ENCODE peak calls at places on chromosomes 2 and 18, in eight cellular contexts. One of them, this sample, is unnamed.

GRCh38 chr2:43358688-43359201 is 132.3 kb upstream of the ZFP36L2 start:
- DNase-seq in AG08396: no peak
- DNase-seq in non-pigmented ciliary epithelial cell: no peak
- DNase-seq in NAMALWA: no peak
- DNase-seq in NCI-H2029 treated with DMSO at 0.1 percent for 48 hours: no peak
- DNase-seq in activated B cell treated with CpG ODN at 0.5 μM for 24 hours: no peak
- DNase-seq in NCI-H510A treated with DMSO at 0.1 percent for 48 hours: peak
- DNase-seq in NCI-H1092: no peak
- DNase-seq in this sample: no peak

GRCh38 chr2:30276455-30276911 is 45.1 kb downstream of the LBH start:
- DNase-seq in AG08396: no peak
- DNase-seq in non-pigmented ciliary epithelial cell: no peak
- DNase-seq in NAMALWA: no peak
- DNase-seq in NCI-H2029 treated with DMSO at 0.1 percent for 48 hours: no peak
- DNase-seq in activated B cell treated with CpG ODN at 0.5 μM for 24 hours: peak
- DNase-seq in NCI-H510A treated with DMSO at 0.1 percent for 48 hours: no peak
- DNase-seq in NCI-H1092: no peak
- DNase-seq in this sample: no peak

GRCh38 chr2:222303828-222304736 is 5.3 kb upstream of the PAX3 start:
- DNase-seq in AG08396: no peak
- DNase-seq in non-pigmented ciliary epithelial cell: no peak
- DNase-seq in NAMALWA: no peak
- DNase-seq in NCI-H2029 treated with DMSO at 0.1 percent for 48 hours: no peak
- DNase-seq in activated B cell treated with CpG ODN at 0.5 μM for 24 hours: no peak
- DNase-seq in NCI-H510A treated with DMSO at 0.1 percent for 48 hours: no peak
- DNase-seq in NCI-H1092: no peak
- DNase-seq in this sample: no peak

GRCh38 chr18:49566217-49566616 is 4.4 kb downstream of the LIPG start:
- DNase-seq in AG08396: no peak
- DNase-seq in non-pigmented ciliary epithelial cell: no peak
- DNase-seq in NAMALWA: no peak
- DNase-seq in NCI-H2029 treated with DMSO at 0.1 percent for 48 hours: no peak
- DNase-seq in activated B cell treated with CpG ODN at 0.5 μM for 24 hours: no peak
- DNase-seq in NCI-H510A treated with DMSO at 0.1 percent for 48 hours: no peak
- DNase-seq in NCI-H1092: no peak
- DNase-seq in this sample: no peak

GRCh38 chr2:147829106-147829505 is 15.7 kb upstream of the ACVR2A start:
- DNase-seq in AG08396: peak
- DNase-seq in non-pigmented ciliary epithelial cell: peak
- DNase-seq in NAMALWA: peak
- DNase-seq in NCI-H2029 treated with DMSO at 0.1 percent for 48 hours: no peak
- DNase-seq in activated B cell treated with CpG ODN at 0.5 μM for 24 hours: no peak
- DNase-seq in NCI-H510A treated with DMSO at 0.1 percent for 48 hours: no peak
- DNase-seq in NCI-H1092: no peak
- DNase-seq in this sample: no peak

GRCh38 chr2:162074579-162074922 is 536 bp upstream of the DPP4 start:
- DNase-seq in AG08396: no peak
- DNase-seq in non-pigmented ciliary epithelial cell: no peak
- DNase-seq in NAMALWA: no peak
- DNase-seq in NCI-H2029 treated with DMSO at 0.1 percent for 48 hours: no peak
- DNase-seq in activated B cell treated with CpG ODN at 0.5 μM for 24 hours: no peak
- DNase-seq in NCI-H510A treated with DMSO at 0.1 percent for 48 hours: peak
- DNase-seq in NCI-H1092: no peak
- DNase-seq in this sample: no peak

GRCh38 chr2:149487189-149487588 is 100.4 kb downstream of the MMADHC start:
- DNase-seq in AG08396: no peak
- DNase-seq in non-pigmented ciliary epithelial cell: no peak
- DNase-seq in NAMALWA: no peak
- DNase-seq in NCI-H2029 treated with DMSO at 0.1 percent for 48 hours: no peak
- DNase-seq in activated B cell treated with CpG ODN at 0.5 μM for 24 hours: no peak
- DNase-seq in NCI-H510A treated with DMSO at 0.1 percent for 48 hours: no peak
- DNase-seq in NCI-H1092: no peak
- DNase-seq in this sample: no peak

GRCh38 chr2:238158807-238159539 is at the start of gene ERFE:
- DNase-seq in AG08396: peak
- DNase-seq in non-pigmented ciliary epithelial cell: no peak
- DNase-seq in NAMALWA: peak
- DNase-seq in NCI-H2029 treated with DMSO at 0.1 percent for 48 hours: no peak
- DNase-seq in activated B cell treated with CpG ODN at 0.5 μM for 24 hours: peak
- DNase-seq in NCI-H510A treated with DMSO at 0.1 percent for 48 hours: peak
- DNase-seq in NCI-H1092: no peak
- DNase-seq in this sample: peak

GRCh38 chr2:233801357-233802131 is 23.4 kb downstream of the MROH2A start:
- DNase-seq in AG08396: no peak
- DNase-seq in non-pigmented ciliary epithelial cell: peak
- DNase-seq in NAMALWA: peak
- DNase-seq in NCI-H2029 treated with DMSO at 0.1 percent for 48 hours: no peak
- DNase-seq in activated B cell treated with CpG ODN at 0.5 μM for 24 hours: no peak
- DNase-seq in NCI-H510A treated with DMSO at 0.1 percent for 48 hours: no peak
- DNase-seq in NCI-H1092: no peak
- DNase-seq in this sample: no peak

GRCh38 chr2:167626301-167626700 is 621.1 kb downstream of the STK39 start:
- DNase-seq in AG08396: no peak
- DNase-seq in non-pigmented ciliary epithelial cell: no peak
- DNase-seq in NAMALWA: no peak
- DNase-seq in NCI-H2029 treated with DMSO at 0.1 percent for 48 hours: no peak
- DNase-seq in activated B cell treated with CpG ODN at 0.5 μM for 24 hours: no peak
- DNase-seq in NCI-H510A treated with DMSO at 0.1 percent for 48 hours: no peak
- DNase-seq in NCI-H1092: no peak
- DNase-seq in this sample: no peak

GRCh38 chr18:11096411-11096810 is 53.0 kb downstream of the PIEZO2 start:
- DNase-seq in AG08396: no peak
- DNase-seq in non-pigmented ciliary epithelial cell: no peak
- DNase-seq in NAMALWA: no peak
- DNase-seq in NCI-H2029 treated with DMSO at 0.1 percent for 48 hours: no peak
- DNase-seq in activated B cell treated with CpG ODN at 0.5 μM for 24 hours: no peak
- DNase-seq in NCI-H510A treated with DMSO at 0.1 percent for 48 hours: no peak
- DNase-seq in NCI-H1092: no peak
- DNase-seq in this sample: no peak

GRCh38 chr2:19403785-19404184 is 45.4 kb upstream of the OSR1 start:
- DNase-seq in AG08396: no peak
- DNase-seq in non-pigmented ciliary epithelial cell: no peak
- DNase-seq in NAMALWA: no peak
- DNase-seq in NCI-H2029 treated with DMSO at 0.1 percent for 48 hours: no peak
- DNase-seq in activated B cell treated with CpG ODN at 0.5 μM for 24 hours: no peak
- DNase-seq in NCI-H510A treated with DMSO at 0.1 percent for 48 hours: no peak
- DNase-seq in NCI-H1092: no peak
- DNase-seq in this sample: no peak

GRCh38 chr18:7467708-7468466 is 99.2 kb upstream of the PTPRM start:
- DNase-seq in AG08396: no peak
- DNase-seq in non-pigmented ciliary epithelial cell: no peak
- DNase-seq in NAMALWA: no peak
- DNase-seq in NCI-H2029 treated with DMSO at 0.1 percent for 48 hours: peak
- DNase-seq in activated B cell treated with CpG ODN at 0.5 μM for 24 hours: no peak
- DNase-seq in NCI-H510A treated with DMSO at 0.1 percent for 48 hours: peak
- DNase-seq in NCI-H1092: no peak
- DNase-seq in this sample: no peak

GRCh38 chr2:15667579-15668556 is 76.2 kb downstream of the DDX1 start:
- DNase-seq in AG08396: no peak
- DNase-seq in non-pigmented ciliary epithelial cell: no peak
- DNase-seq in NAMALWA: no peak
- DNase-seq in NCI-H2029 treated with DMSO at 0.1 percent for 48 hours: no peak
- DNase-seq in activated B cell treated with CpG ODN at 0.5 μM for 24 hours: no peak
- DNase-seq in NCI-H510A treated with DMSO at 0.1 percent for 48 hours: no peak
- DNase-seq in NCI-H1092: no peak
- DNase-seq in this sample: no peak

GRCh38 chr2:97758131-97758705 is 44.8 kb downstream of the ZAP70 start:
- DNase-seq in AG08396: no peak
- DNase-seq in non-pigmented ciliary epithelial cell: no peak
- DNase-seq in NAMALWA: no peak
- DNase-seq in NCI-H2029 treated with DMSO at 0.1 percent for 48 hours: no peak
- DNase-seq in activated B cell treated with CpG ODN at 0.5 μM for 24 hours: no peak
- DNase-seq in NCI-H510A treated with DMSO at 0.1 percent for 48 hours: no peak
- DNase-seq in NCI-H1092: no peak
- DNase-seq in this sample: no peak

GRCh38 chr2:225274751-225275150 is 124.8 kb upstream of the NYAP2 start:
- DNase-seq in AG08396: no peak
- DNase-seq in non-pigmented ciliary epithelial cell: no peak
- DNase-seq in NAMALWA: peak
- DNase-seq in NCI-H2029 treated with DMSO at 0.1 percent for 48 hours: peak
- DNase-seq in activated B cell treated with CpG ODN at 0.5 μM for 24 hours: no peak
- DNase-seq in NCI-H510A treated with DMSO at 0.1 percent for 48 hours: peak
- DNase-seq in NCI-H1092: peak
- DNase-seq in this sample: no peak

GRCh38 chr2:189880963-189881362 is 96.7 kb downstream of the PMS1 start:
- DNase-seq in AG08396: no peak
- DNase-seq in non-pigmented ciliary epithelial cell: no peak
- DNase-seq in NAMALWA: no peak
- DNase-seq in NCI-H2029 treated with DMSO at 0.1 percent for 48 hours: no peak
- DNase-seq in activated B cell treated with CpG ODN at 0.5 μM for 24 hours: no peak
- DNase-seq in NCI-H510A treated with DMSO at 0.1 percent for 48 hours: no peak
- DNase-seq in NCI-H1092: no peak
- DNase-seq in this sample: no peak

GRCh38 chr18:44700652-44701051 is 20.0 kb downstream of the SETBP1 start:
- DNase-seq in AG08396: no peak
- DNase-seq in non-pigmented ciliary epithelial cell: no peak
- DNase-seq in NAMALWA: peak
- DNase-seq in NCI-H2029 treated with DMSO at 0.1 percent for 48 hours: no peak
- DNase-seq in activated B cell treated with CpG ODN at 0.5 μM for 24 hours: no peak
- DNase-seq in NCI-H510A treated with DMSO at 0.1 percent for 48 hours: no peak
- DNase-seq in NCI-H1092: no peak
- DNase-seq in this sample: no peak

GRCh38 chr18:70377317-70377799 is 88.5 kb downstream of the SOCS6 start:
- DNase-seq in AG08396: no peak
- DNase-seq in non-pigmented ciliary epithelial cell: no peak
- DNase-seq in NAMALWA: no peak
- DNase-seq in NCI-H2029 treated with DMSO at 0.1 percent for 48 hours: no peak
- DNase-seq in activated B cell treated with CpG ODN at 0.5 μM for 24 hours: no peak
- DNase-seq in NCI-H510A treated with DMSO at 0.1 percent for 48 hours: no peak
- DNase-seq in NCI-H1092: no peak
- DNase-seq in this sample: no peak

GRCh38 chr2:138744709-138745108 is 35.5 kb downstream of the NXPH2 start:
- DNase-seq in AG08396: no peak
- DNase-seq in non-pigmented ciliary epithelial cell: no peak
- DNase-seq in NAMALWA: peak
- DNase-seq in NCI-H2029 treated with DMSO at 0.1 percent for 48 hours: no peak
- DNase-seq in activated B cell treated with CpG ODN at 0.5 μM for 24 hours: no peak
- DNase-seq in NCI-H510A treated with DMSO at 0.1 percent for 48 hours: peak
- DNase-seq in NCI-H1092: no peak
- DNase-seq in this sample: no peak

GRCh38 chr2:179440642-179441251 is 176.1 kb upstream of the SESTD1 start:
- DNase-seq in AG08396: no peak
- DNase-seq in non-pigmented ciliary epithelial cell: no peak
- DNase-seq in NAMALWA: peak
- DNase-seq in NCI-H2029 treated with DMSO at 0.1 percent for 48 hours: peak
- DNase-seq in activated B cell treated with CpG ODN at 0.5 μM for 24 hours: no peak
- DNase-seq in NCI-H510A treated with DMSO at 0.1 percent for 48 hours: peak
- DNase-seq in NCI-H1092: peak
- DNase-seq in this sample: no peak

GRCh38 chr2:59383473-59383872 is 1142.3 kb upstream of the FANCL start:
- DNase-seq in AG08396: no peak
- DNase-seq in non-pigmented ciliary epithelial cell: no peak
- DNase-seq in NAMALWA: no peak
- DNase-seq in NCI-H2029 treated with DMSO at 0.1 percent for 48 hours: peak
- DNase-seq in activated B cell treated with CpG ODN at 0.5 μM for 24 hours: no peak
- DNase-seq in NCI-H510A treated with DMSO at 0.1 percent for 48 hours: peak
- DNase-seq in NCI-H1092: peak
- DNase-seq in this sample: no peak

GRCh38 chr2:58667137-58667774 is 426.1 kb upstream of the FANCL start:
- DNase-seq in AG08396: no peak
- DNase-seq in non-pigmented ciliary epithelial cell: no peak
- DNase-seq in NAMALWA: no peak
- DNase-seq in NCI-H2029 treated with DMSO at 0.1 percent for 48 hours: no peak
- DNase-seq in activated B cell treated with CpG ODN at 0.5 μM for 24 hours: no peak
- DNase-seq in NCI-H510A treated with DMSO at 0.1 percent for 48 hours: no peak
- DNase-seq in NCI-H1092: no peak
- DNase-seq in this sample: no peak

GRCh38 chr2:171822520-171823297 is 71.3 kb downstream of the SLC25A12 start:
- DNase-seq in AG08396: no peak
- DNase-seq in non-pigmented ciliary epithelial cell: no peak
- DNase-seq in NAMALWA: no peak
- DNase-seq in NCI-H2029 treated with DMSO at 0.1 percent for 48 hours: no peak
- DNase-seq in activated B cell treated with CpG ODN at 0.5 μM for 24 hours: no peak
- DNase-seq in NCI-H510A treated with DMSO at 0.1 percent for 48 hours: no peak
- DNase-seq in NCI-H1092: no peak
- DNase-seq in this sample: no peak

GRCh38 chr2:187986392-187987105 is 305.1 kb upstream of the GULP1 start:
- DNase-seq in AG08396: no peak
- DNase-seq in non-pigmented ciliary epithelial cell: peak
- DNase-seq in NAMALWA: no peak
- DNase-seq in NCI-H2029 treated with DMSO at 0.1 percent for 48 hours: no peak
- DNase-seq in activated B cell treated with CpG ODN at 0.5 μM for 24 hours: no peak
- DNase-seq in NCI-H510A treated with DMSO at 0.1 percent for 48 hours: peak
- DNase-seq in NCI-H1092: no peak
- DNase-seq in this sample: no peak

GRCh38 chr2:101395545-101396351 is 8.4 kb upstream of the CREG2 start:
- DNase-seq in AG08396: no peak
- DNase-seq in non-pigmented ciliary epithelial cell: no peak
- DNase-seq in NAMALWA: no peak
- DNase-seq in NCI-H2029 treated with DMSO at 0.1 percent for 48 hours: no peak
- DNase-seq in activated B cell treated with CpG ODN at 0.5 μM for 24 hours: no peak
- DNase-seq in NCI-H510A treated with DMSO at 0.1 percent for 48 hours: no peak
- DNase-seq in NCI-H1092: no peak
- DNase-seq in this sample: no peak

GRCh38 chr2:55718165-55719008 is 24.7 kb upstream of the PNPT1 start:
- DNase-seq in AG08396: peak
- DNase-seq in non-pigmented ciliary epithelial cell: no peak
- DNase-seq in NAMALWA: peak
- DNase-seq in NCI-H2029 treated with DMSO at 0.1 percent for 48 hours: peak
- DNase-seq in activated B cell treated with CpG ODN at 0.5 μM for 24 hours: no peak
- DNase-seq in NCI-H510A treated with DMSO at 0.1 percent for 48 hours: peak
- DNase-seq in NCI-H1092: peak
- DNase-seq in this sample: peak

GRCh38 chr2:237124820-237125219 is 39.1 kb downstream of the COPS8 start:
- DNase-seq in AG08396: no peak
- DNase-seq in non-pigmented ciliary epithelial cell: no peak
- DNase-seq in NAMALWA: no peak
- DNase-seq in NCI-H2029 treated with DMSO at 0.1 percent for 48 hours: no peak
- DNase-seq in activated B cell treated with CpG ODN at 0.5 μM for 24 hours: no peak
- DNase-seq in NCI-H510A treated with DMSO at 0.1 percent for 48 hours: no peak
- DNase-seq in NCI-H1092: no peak
- DNase-seq in this sample: no peak

GRCh38 chr18:58922995-58923394 is 58.3 kb downstream of the ZNF532 start:
- DNase-seq in AG08396: no peak
- DNase-seq in non-pigmented ciliary epithelial cell: no peak
- DNase-seq in NAMALWA: no peak
- DNase-seq in NCI-H2029 treated with DMSO at 0.1 percent for 48 hours: no peak
- DNase-seq in activated B cell treated with CpG ODN at 0.5 μM for 24 hours: no peak
- DNase-seq in NCI-H510A treated with DMSO at 0.1 percent for 48 hours: no peak
- DNase-seq in NCI-H1092: no peak
- DNase-seq in this sample: no peak

GRCh38 chr2:239910851-239911629 is 114.1 kb downstream of the NDUFA10 start:
- DNase-seq in AG08396: no peak
- DNase-seq in non-pigmented ciliary epithelial cell: no peak
- DNase-seq in NAMALWA: no peak
- DNase-seq in NCI-H2029 treated with DMSO at 0.1 percent for 48 hours: no peak
- DNase-seq in activated B cell treated with CpG ODN at 0.5 μM for 24 hours: no peak
- DNase-seq in NCI-H510A treated with DMSO at 0.1 percent for 48 hours: no peak
- DNase-seq in NCI-H1092: no peak
- DNase-seq in this sample: no peak

GRCh38 chr2:101792208-101792607 is 94.7 kb downstream of the MAP4K4 start:
- DNase-seq in AG08396: no peak
- DNase-seq in non-pigmented ciliary epithelial cell: no peak
- DNase-seq in NAMALWA: no peak
- DNase-seq in NCI-H2029 treated with DMSO at 0.1 percent for 48 hours: no peak
- DNase-seq in activated B cell treated with CpG ODN at 0.5 μM for 24 hours: no peak
- DNase-seq in NCI-H510A treated with DMSO at 0.1 percent for 48 hours: no peak
- DNase-seq in NCI-H1092: no peak
- DNase-seq in this sample: no peak

GRCh38 chr2:72813841-72814240 is 12.0 kb downstream of the EXOC6B start:
- DNase-seq in AG08396: peak
- DNase-seq in non-pigmented ciliary epithelial cell: no peak
- DNase-seq in NAMALWA: no peak
- DNase-seq in NCI-H2029 treated with DMSO at 0.1 percent for 48 hours: no peak
- DNase-seq in activated B cell treated with CpG ODN at 0.5 μM for 24 hours: no peak
- DNase-seq in NCI-H510A treated with DMSO at 0.1 percent for 48 hours: no peak
- DNase-seq in NCI-H1092: no peak
- DNase-seq in this sample: no peak

GRCh38 chr2:118530976-118531375 is 316.5 kb downstream of the EN1 start:
- DNase-seq in AG08396: no peak
- DNase-seq in non-pigmented ciliary epithelial cell: no peak
- DNase-seq in NAMALWA: no peak
- DNase-seq in NCI-H2029 treated with DMSO at 0.1 percent for 48 hours: no peak
- DNase-seq in activated B cell treated with CpG ODN at 0.5 μM for 24 hours: no peak
- DNase-seq in NCI-H510A treated with DMSO at 0.1 percent for 48 hours: no peak
- DNase-seq in NCI-H1092: no peak
- DNase-seq in this sample: no peak

GRCh38 chr2:42492691-42493467 is 903 bp downstream of the KCNG3 start:
- DNase-seq in AG08396: no peak
- DNase-seq in non-pigmented ciliary epithelial cell: no peak
- DNase-seq in NAMALWA: no peak
- DNase-seq in NCI-H2029 treated with DMSO at 0.1 percent for 48 hours: no peak
- DNase-seq in activated B cell treated with CpG ODN at 0.5 μM for 24 hours: peak
- DNase-seq in NCI-H510A treated with DMSO at 0.1 percent for 48 hours: peak
- DNase-seq in NCI-H1092: no peak
- DNase-seq in this sample: no peak

This sample was measured in nucleus accumbens.